ENCODE peak calls at places on chromosomes 16 and 17, in eight cellular contexts. K is IMR-90, B is heart left ventricle, Z is PC-9, T is left ventricle myocardium inferior, E is adrenal gland, M is tibial artery, H is small intestine. U is an unnamed sample. For H3K9me3 and H3K27me3, the result is how much of the 10 kb centered on the place peaks cover.

GRCh38 chr16:24984101-24984500 is 31.1 kb downstream of the ARHGAP17 start:
- DNase-seq in E (no peak), K (no peak), Z (no peak), T (no peak), M (no peak), B (no peak), H (no peak), U (no peak)

GRCh38 chr17:77783991-77784820 is 174.3 kb upstream of the TNRC6C start:
- DNase-seq in M (no peak), B (no peak), Z (no peak), E (no peak), T (no peak), K (no peak), H (peak), U (no peak)

GRCh38 chr17:33671493-33671892 is 378.4 kb upstream of the ASIC2 start:
- DNase-seq in T (no peak), E (no peak), H (peak), M (no peak), Z (no peak), B (no peak), K (no peak), U (no peak)

GRCh38 chr17:40281663-40282062 is 6.0 kb upstream of the CDC6 start:
- DNase-seq in Z (no peak), K (no peak), E (no peak), T (no peak), M (no peak), H (no peak), B (no peak), U (no peak)

GRCh38 chr16:77183137-77183536 is 7.9 kb upstream of the MON1B start:
- DNase-seq in T (no peak), H (no peak), E (no peak), Z (peak), M (no peak), B (no peak), K (peak), U (no peak)

GRCh38 chr17:80007009-80007752 is 28.5 kb downstream of the TBC1D16 start:
- DNase-seq in K (no peak), T (no peak), M (no peak), E (no peak), H (no peak), B (no peak), Z (no peak), U (no peak)

GRCh38 chr17:42779304-42779941 is 987 bp upstream of the WNK4 start:
- DNase-seq in T (no peak), M (no peak), E (no peak), B (no peak), K (no peak), H (no peak), Z (no peak), U (no peak)

GRCh38 chr17:36722121-36722902 is 120.9 kb downstream of the MRM1 start:
- DNase-seq in Z (no peak), B (peak), T (peak), H (peak), K (peak), E (peak), M (no peak), U (peak)

GRCh38 chr16:80852261-80852872 is 48.0 kb upstream of the CDYL2 start:
- DNase-seq in T (no peak), Z (no peak), B (no peak), K (peak), M (no peak), E (peak), H (peak), U (peak)

GRCh38 chr17:41529491-41529915 is 1.4 kb upstream of the KRT19 start:
- DNase-seq in T (no peak), Z (peak), K (no peak), M (no peak), B (no peak), H (peak), E (no peak), U (no peak)

GRCh38 chr17:41524261-41524660 is 3.8 kb downstream of the KRT19 start:
- DNase-seq in E (no peak), T (no peak), M (no peak), H (peak), B (no peak), K (no peak), Z (peak), U (no peak)

GRCh38 chr17:41530062-41531048 is 2.2 kb upstream of the KRT19 start:
- DNase-seq in K (peak), H (peak), E (peak), B (no peak), M (no peak), T (no peak), Z (peak), U (peak)

GRCh38 chr17:41528959-41529353 is 848 bp upstream of the KRT19 start:
- DNase-seq in B (no peak), Z (peak), E (no peak), K (no peak), M (no peak), H (peak), T (no peak), U (no peak)

DNA sequence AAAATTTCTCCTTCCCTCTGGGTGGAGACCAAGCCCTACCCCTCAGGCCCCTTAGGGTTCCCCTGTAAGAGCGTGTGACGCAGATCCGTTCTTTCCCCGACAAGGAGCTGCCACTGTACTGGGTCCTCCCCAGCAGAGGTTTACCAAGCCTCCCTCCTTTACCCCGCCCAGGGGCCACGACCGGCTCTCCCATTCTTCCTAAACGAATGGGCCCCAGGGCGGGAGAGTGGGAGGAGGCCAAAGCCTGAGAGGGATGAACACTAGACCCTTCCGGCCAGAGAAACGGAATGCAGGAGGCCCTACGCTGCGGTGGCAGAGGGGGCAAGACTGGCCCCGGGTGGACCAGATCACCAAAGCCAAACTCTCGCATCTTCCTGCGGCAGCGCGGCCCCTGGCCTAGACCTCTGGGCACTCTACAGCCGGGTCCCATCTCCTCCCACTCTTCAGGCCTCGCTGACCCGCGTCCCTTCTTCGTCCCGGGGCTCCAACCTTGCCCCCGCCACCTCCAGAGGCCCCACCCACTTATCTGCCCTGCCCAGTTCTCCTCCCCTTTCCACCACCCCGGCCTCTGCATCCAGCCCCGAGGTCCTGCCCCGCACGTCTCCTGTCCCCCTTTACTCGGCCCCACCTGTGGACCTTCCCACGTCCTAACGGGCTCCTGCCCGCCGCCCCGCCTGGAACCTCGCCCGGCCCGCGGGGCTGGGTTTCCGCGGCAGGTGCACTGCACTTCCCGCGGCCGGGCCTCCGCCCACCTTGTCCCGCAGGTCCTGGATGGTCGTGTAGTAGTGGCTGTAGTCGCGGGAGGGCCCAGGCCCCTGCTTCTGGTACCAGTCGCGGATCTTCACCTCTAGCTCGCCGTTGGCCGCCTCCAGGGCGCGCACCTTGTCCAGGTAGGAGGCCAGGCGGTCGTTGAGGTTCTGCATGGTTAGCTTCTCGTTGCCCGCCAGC is 758 bp downstream of the KRT19 start:
- DNase-seq in B (no peak), M (no peak), H (peak), K (no peak), E (no peak), T (no peak), Z (no peak), U (peak)
- H3K4me3 ChIP-seq in B (no peak), M (peak), H (peak), K (no peak), E (no peak), T (peak), Z (peak), U (peak)

GRCh38 chr17:82948081-82948511 is 108.3 kb upstream of the ZNF750 start:
- DNase-seq in T (peak), H (no peak), K (no peak), B (no peak), E (peak), M (no peak), Z (no peak), U (no peak)

GRCh38 chr17:82949361-82949760 is 109.5 kb upstream of the ZNF750 start:
- DNase-seq in Z (no peak), K (no peak), M (peak), E (peak), H (no peak), B (no peak), T (peak), U (peak)

GRCh38 chr17:82949984-82950383 is 110.2 kb upstream of the ZNF750 start:
- DNase-seq in T (no peak), B (no peak), K (no peak), H (no peak), E (peak), M (peak), Z (no peak), U (no peak)

GRCh38 chr17:82947051-82947991 is 107.5 kb upstream of the ZNF750 start:
- DNase-seq in Z (no peak), H (no peak), T (peak), E (peak), K (no peak), B (no peak), M (no peak), U (no peak)

DNA sequence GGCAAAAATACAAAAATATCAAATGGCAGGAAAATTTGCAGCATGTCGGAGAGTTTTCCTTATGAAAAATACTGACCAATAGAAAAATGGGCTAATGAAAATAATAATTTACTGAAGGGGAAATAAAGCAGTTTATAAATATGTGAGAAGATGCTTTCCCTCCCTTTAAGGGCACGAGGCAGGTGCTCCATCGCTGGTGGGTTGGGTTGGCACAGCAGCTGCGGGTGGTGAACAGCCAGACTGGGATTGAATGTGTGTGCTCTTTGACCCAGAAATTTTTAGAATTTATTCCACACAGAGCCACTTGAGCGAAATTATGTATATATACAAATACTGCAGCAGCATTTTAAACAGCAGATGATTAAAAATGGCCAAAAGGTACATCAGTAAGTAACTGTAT is 109.1 kb upstream of the ZNF750 start:
- DNase-seq in B (no peak), M (no peak), E (no peak), T (no peak), K (no peak), H (no peak), Z (no peak), U (no peak)
- H3K9me3 ChIP-seq in B (under half), M (under half), E (under half), T (half or more), K (half or more), H (under half), Z (under half), U (under half)

GRCh38 chr17:49117581-49118230 is 14.9 kb upstream of the B4GALNT2 start:
- DNase-seq in B (no peak), H (peak), M (no peak), T (no peak), E (no peak), K (no peak), Z (peak), U (no peak)

GRCh38 chr17:49112936-49113335 is 19.6 kb upstream of the B4GALNT2 start:
- DNase-seq in M (no peak), H (no peak), Z (no peak), K (no peak), E (no peak), T (no peak), B (no peak), U (no peak)

GRCh38 chr17:49110504-49110903 is 22.1 kb upstream of the B4GALNT2 start:
- DNase-seq in H (no peak), Z (peak), E (no peak), T (no peak), K (peak), M (no peak), B (no peak), U (no peak)

GRCh38 chr17:49111934-49112333 is 20.6 kb upstream of the B4GALNT2 start:
- DNase-seq in K (no peak), T (no peak), H (no peak), Z (peak), M (no peak), E (no peak), B (no peak), U (no peak)

GRCh38 chr17:49114703-49115102 is 17.9 kb upstream of the B4GALNT2 start:
- DNase-seq in E (no peak), H (no peak), M (no peak), K (no peak), Z (no peak), B (no peak), T (no peak), U (no peak)
- H3K27me3 ChIP-seq in E (under half), H (under half), M (under half), K (under half), Z (under half), B (under half), T (half or more), U (under half)

GRCh38 chr16:1645914-1646525 is 32.1 kb upstream of the JPT2 start:
- DNase-seq in B (no peak), K (peak), H (no peak), Z (peak), M (no peak), T (no peak), E (no peak), U (peak)
- H3K4me3 ChIP-seq in B (no peak), K (no peak), H (no peak), Z (no peak), M (no peak), T (no peak), E (no peak), U (no peak)

DNA sequence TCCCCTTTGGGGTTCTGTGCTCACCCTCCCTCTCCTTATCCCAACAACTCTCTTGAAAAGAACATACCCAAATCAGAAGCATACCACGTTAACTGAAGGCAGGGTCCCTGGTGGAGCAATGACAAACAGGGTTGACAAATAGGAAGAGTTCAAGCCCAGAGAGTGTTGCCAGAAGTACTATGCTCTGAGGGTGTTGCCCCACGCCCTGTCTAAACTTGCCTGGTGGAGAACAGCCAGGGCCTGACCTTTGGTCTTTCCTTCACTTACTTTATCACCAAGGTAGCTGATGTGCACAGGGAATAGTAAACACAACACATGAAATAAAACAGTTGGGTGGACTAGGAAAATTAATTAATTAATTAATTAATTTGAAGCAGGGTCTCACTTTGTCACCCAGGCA is 23.3 kb downstream of the ZNF75A start:
- DNase-seq in M (no peak), H (peak), E (no peak), T (no peak), K (no peak), Z (no peak), B (no peak), U (peak)
- H3K9me3 ChIP-seq in M (under half), H (under half), E (under half), T (half or more), K (under half), Z (under half), B (under half), U (under half)

GRCh38 chr17:64777413-64778101 is 115.5 kb upstream of the SMURF2 start:
- DNase-seq in K (no peak), H (peak), Z (no peak), T (peak), B (no peak), E (peak), M (no peak), U (no peak)
- H3K27me3 ChIP-seq in K (under half), H (under half), Z (under half), T (half or more), B (under half), E (under half), M (under half), U (under half)

GRCh38 chr17:1720856-1721386 is 3.6 kb upstream of the WDR81 start:
- DNase-seq in Z (no peak), T (no peak), M (peak), E (peak), B (peak), K (peak), H (peak), U (peak)
- H3K4me3 ChIP-seq in Z (no peak), T (peak), M (no peak), E (no peak), B (no peak), K (no peak), H (no peak), U (no peak)

U was measured in Caco-2.